ENCODE peak calls at places on chromosomes 3 and 15, in seven cellular contexts. A is HCT116, F is fibroblast of the aortic adventitia, H is AG09309, U is A673, Z is cardiac fibroblast, C is choroid plexus epithelial cell. G is an unnamed sample.

GRCh38 chr15:56244811-56245576 is 1.3 kb upstream of the RFX7 start:
- DNase-seq in A (no peak), F (peak), H (no peak), U (no peak), Z (no peak), C (no peak), G (no peak)

GRCh38 chr3:188244395-188244861 is 90.5 kb downstream of the LPP start:
- DNase-seq in A (peak), F (peak), H (no peak), U (peak), Z (no peak), C (no peak), G (no peak)

GRCh38 chr15:62469874-62470688 is 305.0 kb upstream of the C2CD4B start:
- DNase-seq in A (peak), F (peak), H (peak), U (no peak), Z (peak), C (peak), G (no peak)

GRCh38 chr3:179716811-179717210 is 64.0 kb downstream of the USP13 start:
- DNase-seq in A (no peak), F (peak), H (peak), U (no peak), Z (peak), C (peak), G (no peak)

GRCh38 chr15:48570838-48571237 is 74.7 kb downstream of the FBN1 start:
- DNase-seq in A (no peak), F (no peak), H (no peak), U (no peak), Z (no peak), C (no peak), G (no peak)

GRCh38 chr3:33456756-33457155 is 16.6 kb upstream of the UBP1 start:
- DNase-seq in A (no peak), F (peak), H (no peak), U (no peak), Z (peak), C (no peak), G (no peak)

GRCh38 chr15:69583627-69584026 is 131.0 kb downstream of the RPLP1 start:
- DNase-seq in A (no peak), F (no peak), H (no peak), U (no peak), Z (no peak), C (no peak), G (no peak)

GRCh38 chr3:40855871-40856270 is 331.1 kb downstream of the ZNF621 start:
- DNase-seq in A (no peak), F (no peak), H (no peak), U (no peak), Z (no peak), C (no peak), G (no peak)

GRCh38 chr3:111947179-111947727 is 31.6 kb upstream of the ABHD10 start:
- DNase-seq in A (no peak), F (no peak), H (no peak), U (no peak), Z (peak), C (peak), G (no peak)

GRCh38 chr3:129604942-129605592 is 1.4 kb downstream of the PLXND1 start:
- DNase-seq in A (no peak), F (no peak), H (no peak), U (no peak), Z (no peak), C (peak), G (no peak)

GRCh38 chr3:9384141-9384828 is 13.1 kb upstream of the SETD5 start:
- DNase-seq in A (no peak), F (peak), H (no peak), U (no peak), Z (no peak), C (peak), G (no peak)

GRCh38 chr15:31811641-31812040 is 218.7 kb upstream of the CHRNA7 start:
- DNase-seq in A (no peak), F (no peak), H (no peak), U (no peak), Z (no peak), C (no peak), G (no peak)

GRCh38 chr3:112579232-112579631 is 17.4 kb downstream of the SLC35A5 start:
- DNase-seq in A (no peak), F (no peak), H (no peak), U (no peak), Z (no peak), C (no peak), G (no peak)

GRCh38 chr3:184734903-184735630 is 23.2 kb upstream of the MAGEF1 start:
- DNase-seq in A (no peak), F (no peak), H (no peak), U (no peak), Z (no peak), C (no peak), G (no peak)

GRCh38 chr15:75076277-75076676 is 52.9 kb downstream of the PPCDC start:
- DNase-seq in A (no peak), F (no peak), H (no peak), U (no peak), Z (no peak), C (no peak), G (no peak)

GRCh38 chr3:24829011-24829581 is 334.4 kb upstream of the THRB start:
- DNase-seq in A (no peak), F (no peak), H (no peak), U (peak), Z (no peak), C (peak), G (no peak)

GRCh38 chr3:59992578-59992977 is 942.8 kb upstream of the CFAP20DC start:
- DNase-seq in A (no peak), F (no peak), H (no peak), U (no peak), Z (no peak), C (no peak), G (no peak)

GRCh38 chr3:61894988-61895935 is 333.9 kb downstream of the PTPRG start:
- DNase-seq in A (peak), F (peak), H (peak), U (peak), Z (peak), C (peak), G (no peak)

GRCh38 chr3:170909129-170909903 is 879 bp upstream of the EIF5A2 start:
- DNase-seq in A (no peak), F (peak), H (peak), U (peak), Z (peak), C (peak), G (no peak)

GRCh38 chr3:64599651-64600050 is 88.1 kb downstream of the ADAMTS9 start:
- DNase-seq in A (no peak), F (no peak), H (no peak), U (no peak), Z (no peak), C (no peak), G (no peak)

GRCh38 chr15:80870893-80871292 is 91.7 kb downstream of the CEMIP start:
- DNase-seq in A (no peak), F (peak), H (no peak), U (no peak), Z (peak), C (no peak), G (no peak)

GRCh38 chr3:146972726-146973125 is 367.6 kb upstream of the PLSCR5 start:
- DNase-seq in A (no peak), F (peak), H (peak), U (no peak), Z (peak), C (peak), G (no peak)

GRCh38 chr3:46019707-46020106 is 7.6 kb downstream of the XCR1 start:
- DNase-seq in A (no peak), F (peak), H (no peak), U (no peak), Z (peak), C (no peak), G (no peak)

GRCh38 chr3:71652786-71653419 is 69.4 kb upstream of the FOXP1 start:
- DNase-seq in A (peak), F (peak), H (peak), U (peak), Z (peak), C (peak), G (peak)

GRCh38 chr15:70096215-70096974 is 1.3 kb downstream of the TLE3 start:
- DNase-seq in A (no peak), F (no peak), H (no peak), U (peak), Z (peak), C (peak), G (no peak)

GRCh38 chr3:9255976-9256375 is 6.5 kb upstream of the SRGAP3 start:
- DNase-seq in A (no peak), F (no peak), H (no peak), U (no peak), Z (no peak), C (no peak), G (no peak)

GRCh38 chr3:86578071-86578470 is 412.9 kb downstream of the VGLL3 start:
- DNase-seq in A (no peak), F (no peak), H (no peak), U (no peak), Z (no peak), C (no peak), G (no peak)

GRCh38 chr15:80317389-80318169 is 65.6 kb upstream of the CTXND1 start:
- DNase-seq in A (no peak), F (peak), H (peak), U (peak), Z (peak), C (peak), G (no peak)

GRCh38 chr15:73740152-73741048 is 12.8 kb downstream of the INSYN1 start:
- DNase-seq in A (no peak), F (no peak), H (no peak), U (no peak), Z (no peak), C (no peak), G (no peak)

GRCh38 chr15:41828747-41829270 is 917 bp downstream of the JMJD7 start:
- DNase-seq in A (no peak), F (peak), H (no peak), U (no peak), Z (peak), C (peak), G (no peak)

GRCh38 chr15:58247803-58248503 is 109.8 kb downstream of the AQP9 start:
- DNase-seq in A (no peak), F (no peak), H (no peak), U (no peak), Z (no peak), C (no peak), G (peak)

GRCh38 chr3:101806491-101806890 is 27.5 kb downstream of the NXPE3 start:
- DNase-seq in A (no peak), F (no peak), H (no peak), U (no peak), Z (no peak), C (no peak), G (no peak)

GRCh38 chr15:29433050-29433318 is 163.4 kb upstream of the NSMCE3 start:
- DNase-seq in A (no peak), F (no peak), H (no peak), U (no peak), Z (no peak), C (no peak), G (no peak)

GRCh38 chr15:29435811-29436210 is 166.2 kb upstream of the NSMCE3 start:
- DNase-seq in A (no peak), F (no peak), H (no peak), U (no peak), Z (no peak), C (no peak), G (no peak)

GRCh38 chr15:29430831-29431230 is 161.2 kb upstream of the NSMCE3 start:
- DNase-seq in A (no peak), F (no peak), H (no peak), U (no peak), Z (no peak), C (no peak), G (no peak)

GRCh38 chr15:29432191-29433049 is 162.8 kb upstream of the NSMCE3 start:
- DNase-seq in A (no peak), F (no peak), H (no peak), U (no peak), Z (no peak), C (no peak), G (no peak)

GRCh38 chr15:29433507-29433906 is 163.9 kb upstream of the NSMCE3 start:
- DNase-seq in A (no peak), F (no peak), H (no peak), U (no peak), Z (no peak), C (no peak), G (no peak)
- H3K4me3 ChIP-seq in A (no peak), F (no peak), H (no peak), U (no peak), Z (no peak), C (no peak), G (no peak)

GRCh38 chr3:43286886-43287301 is 554 bp downstream of the SNRK start:
- DNase-seq in A (no peak), F (no peak), H (no peak), U (peak), Z (peak), C (no peak), G (no peak)

GRCh38 chr3:43287514-43287913 is 1.2 kb downstream of the SNRK start:
- DNase-seq in A (no peak), F (no peak), H (no peak), U (no peak), Z (peak), C (no peak), G (no peak)

GRCh38 chr3:43285644-43286043 is 696 bp upstream of the SNRK start:
- DNase-seq in A (no peak), F (no peak), H (no peak), U (no peak), Z (no peak), C (no peak), G (no peak)

GRCh38 chr3:43288366-43288765 is 2.0 kb downstream of the SNRK start:
- DNase-seq in A (no peak), F (peak), H (no peak), U (no peak), Z (peak), C (peak), G (no peak)

DNA sequence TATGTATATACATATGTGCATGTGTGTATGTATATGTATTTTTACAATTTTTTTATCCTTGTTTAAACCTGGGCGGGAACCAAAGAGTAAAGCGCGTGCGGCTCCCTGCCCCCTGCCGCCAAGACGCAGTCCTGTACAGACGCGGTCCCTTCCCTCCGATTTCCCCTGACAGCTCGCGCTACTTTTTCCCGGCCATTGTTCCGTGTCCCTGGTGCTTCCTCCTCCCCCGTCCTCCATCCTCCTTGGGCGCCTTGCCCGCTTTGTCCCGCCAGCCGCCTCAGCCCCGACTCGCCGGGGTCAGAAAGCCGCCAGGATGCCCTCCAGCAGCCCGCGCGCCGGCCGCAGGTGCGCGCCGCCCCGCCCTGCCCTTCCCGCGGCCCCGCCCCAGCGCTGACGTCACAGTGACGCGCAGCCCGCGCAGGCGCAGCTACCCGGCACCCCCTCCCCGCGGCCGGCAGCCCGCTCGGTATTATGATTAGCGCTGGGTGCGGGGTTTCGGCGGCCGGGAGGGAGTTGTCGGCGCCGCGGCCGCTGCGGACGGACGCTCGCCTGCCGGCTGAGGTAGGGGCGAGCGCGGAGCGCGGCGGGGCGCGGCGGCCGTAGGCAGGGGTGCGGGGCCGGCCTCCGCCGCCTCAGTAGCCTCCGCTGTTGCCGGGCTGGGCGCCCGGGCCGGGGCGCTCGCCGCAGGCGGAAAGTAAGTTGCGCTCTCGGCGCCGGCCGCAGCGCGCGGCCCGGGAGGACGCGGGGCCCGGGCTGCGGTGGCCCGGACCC is at the start of gene SNRK:
- DNase-seq in A (peak), F (peak), H (no peak), U (peak), Z (peak), C (peak), G (peak)
- TF ChIP-seq CTCF in A (peak), F (peak), H (peak), U (peak), Z (peak), C (peak), G (peak)

GRCh38 chr3:150083653-150084037 is 113.0 kb upstream of the PFN2 start:
- DNase-seq in A (no peak), F (peak), H (no peak), U (peak), Z (peak), C (no peak), G (no peak)
- H3K4me3 ChIP-seq in A (no peak), F (peak), H (peak), U (peak), Z (peak), C (peak), G (no peak)

GRCh38 chr15:89299896-89300295 is 34.7 kb downstream of the POLG start:
- DNase-seq in A (peak), F (peak), H (peak), U (no peak), Z (peak), C (peak), G (peak)
- TF ChIP-seq CTCF in A (no peak), F (peak), H (peak), U (peak), Z (peak), C (peak), G (peak)

GRCh38 chr15:99511865-99512632 is 53.7 kb upstream of the MEF2A start:
- DNase-seq in A (no peak), F (no peak), H (no peak), U (no peak), Z (peak), C (peak), G (no peak)
- H3K4me3 ChIP-seq in A (no peak), F (no peak), H (no peak), U (no peak), Z (no peak), C (no peak), G (no peak)

GRCh38 chr3:98990657-98991056 is 89.2 kb upstream of the DCBLD2 start:
- DNase-seq in A (no peak), F (no peak), H (no peak), U (no peak), Z (no peak), C (no peak), G (no peak)

GRCh38 chr3:98999675-99000074 is 98.2 kb upstream of the DCBLD2 start:
- DNase-seq in A (no peak), F (no peak), H (no peak), U (no peak), Z (no peak), C (no peak), G (no peak)

GRCh38 chr3:98991393-98991792 is 89.9 kb upstream of the DCBLD2 start:
- DNase-seq in A (no peak), F (no peak), H (no peak), U (no peak), Z (no peak), C (peak), G (no peak)

DNA sequence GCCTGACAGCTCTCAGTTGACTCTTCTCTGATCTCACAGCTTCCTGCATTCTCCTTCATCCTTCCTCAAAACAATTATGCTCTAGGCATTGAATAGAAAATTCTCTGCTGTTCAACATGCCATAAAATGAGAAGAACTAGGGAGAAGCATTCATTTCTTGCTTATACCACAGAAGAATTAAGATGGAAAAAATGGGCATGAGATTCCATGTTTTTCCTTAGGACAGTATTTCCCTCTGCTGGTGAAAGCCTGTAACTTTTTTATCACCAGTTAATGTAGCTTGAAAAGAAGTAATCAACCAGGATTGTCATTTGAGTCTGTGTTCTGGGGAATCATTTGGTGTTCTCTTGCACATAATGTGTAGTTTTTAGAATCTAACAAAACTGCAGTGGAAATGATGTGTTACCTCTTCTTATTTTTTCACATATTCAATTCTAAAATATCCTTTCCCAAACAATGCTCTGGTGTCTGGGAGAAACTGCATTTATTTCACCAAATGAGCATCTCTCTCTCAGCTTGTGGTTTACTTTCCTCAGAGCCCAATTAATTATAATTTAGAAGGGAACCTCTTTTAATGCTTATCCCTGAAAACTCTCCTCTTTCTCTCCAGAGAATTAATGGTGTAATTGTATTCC is 92.8 kb upstream of the DCBLD2 start:
- DNase-seq in A (peak), F (peak), H (peak), U (peak), Z (peak), C (peak), G (no peak)
- TF ChIP-seq CTCF in A (peak), F (peak), H (peak), U (peak), Z (peak), C (peak), G (peak)

DNA sequence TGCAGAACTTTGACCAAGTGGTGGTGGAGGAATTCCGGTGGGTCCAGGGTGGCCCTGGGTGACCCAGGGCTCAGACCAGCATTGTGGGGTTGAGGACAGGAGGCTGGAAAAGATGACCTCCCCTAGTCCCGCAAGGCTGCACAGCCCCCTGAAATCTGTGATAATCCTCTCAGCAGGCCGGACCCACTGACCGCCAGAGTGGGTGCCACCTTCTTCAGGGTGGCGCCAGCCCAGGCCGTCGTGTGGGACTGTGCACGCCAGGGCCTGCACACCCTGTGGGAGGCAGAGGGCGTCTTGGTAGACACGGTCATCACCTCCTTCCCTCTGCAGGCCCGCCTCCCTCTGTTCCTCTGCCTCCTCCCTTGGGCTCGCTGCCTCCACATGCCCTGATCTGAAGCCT is 137.7 kb downstream of the TBC1D2B start:
- DNase-seq in A (no peak), F (no peak), H (no peak), U (no peak), Z (no peak), C (no peak), G (no peak)
- H3K4me3 ChIP-seq in A (no peak), F (no peak), H (no peak), U (no peak), Z (no peak), C (no peak), G (no peak)

DNA sequence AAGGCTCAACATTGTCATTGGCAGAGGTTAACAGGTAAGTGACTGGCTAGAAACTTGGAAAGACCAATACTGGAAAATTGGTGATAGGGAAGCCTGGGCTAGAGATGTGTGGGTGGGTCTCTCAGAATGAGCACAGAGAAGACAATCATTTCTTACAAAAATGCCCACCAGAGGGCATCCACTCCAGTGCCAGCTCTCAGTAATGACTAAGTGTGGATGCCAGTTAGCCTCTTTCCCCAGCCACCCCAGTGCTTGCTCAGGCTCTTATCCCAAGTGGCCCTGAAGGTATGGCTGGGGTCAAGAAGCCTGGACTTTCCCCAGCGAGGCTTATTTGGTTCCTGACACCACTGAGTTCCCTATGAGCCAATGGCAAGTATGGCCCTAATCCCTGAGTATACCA is 115.9 kb upstream of the ST8SIA2 start:
- DNase-seq in A (peak), F (no peak), H (peak), U (peak), Z (no peak), C (peak), G (no peak)
- TF ChIP-seq CTCF in A (peak), F (no peak), H (peak), U (peak), Z (no peak), C (peak), G (peak)